ENCODE peak calls at places on chromosomes 11 and 22, in seven cellular contexts. L is GM23248, Q is hepatocyte, R is fibroblast of lung, S is neural progenitor cell, V is MM.1S, N is GM23338. F is an unnamed sample.

GRCh38 chr22:19879996-19880785 is 25.5 kb upstream of the GNB1L start:
- DNase-seq in S (no peak), V (no peak), Q (no peak), R (no peak), N (no peak), L (no peak), F (no peak)

GRCh38 chr11:65403607-65404121 is 17.2 kb downstream of the FRMD8 start:
- DNase-seq in S (no peak), V (no peak), N (no peak), R (no peak), L (no peak), Q (no peak), F (no peak)

GRCh38 chr11:22192642-22193347 is at the start of gene ANO5:
- DNase-seq in S (peak; percentile 87), L (peak; percentile 7), R (no peak), V (peak; percentile 56), Q (peak; percentile 78), N (peak; percentile 81), F (peak; percentile 71)

GRCh38 chr22:36493690-36494110 is 12.3 kb upstream of the TXN2 start:
- DNase-seq in L (no peak), N (no peak), S (no peak), R (no peak), V (peak; percentile 71), Q (no peak), F (no peak)

GRCh38 chr11:134377876-134378275 is 34.2 kb downstream of the B3GAT1 start:
- DNase-seq in R (no peak), Q (no peak), V (no peak), L (no peak), S (no peak), N (no peak), F (no peak)

GRCh38 chr11:3217751-3218482 is 696 bp downstream of the MRGPRG start:
- DNase-seq in Q (no peak), L (no peak), N (no peak), V (no peak), R (no peak), S (no peak), F (no peak)

GRCh38 chr11:111105566-111105965 is 140.0 kb upstream of the POU2AF2 start:
- DNase-seq in N (no peak), R (no peak), V (no peak), Q (peak; percentile 16), L (peak; percentile 68), S (no peak), F (no peak)

GRCh38 chr11:117830072-117830471 is 5.5 kb upstream of the FXYD2 start:
- DNase-seq in R (no peak), Q (no peak), N (no peak), V (no peak), L (no peak), S (no peak), F (no peak)

GRCh38 chr11:6576471-6577373 is 26.7 kb downstream of the RRP8 start:
- DNase-seq in R (peak; percentile 86), N (peak; percentile 7), L (peak; percentile 75), Q (peak; percentile 58), V (no peak), S (no peak), F (peak; percentile 83)

GRCh38 chr22:40603088-40603605 is 33.4 kb downstream of the MRTFA start:
- DNase-seq in S (no peak), V (no peak), N (no peak), Q (peak; percentile 11), L (peak; percentile 85), R (peak; percentile 64), F (peak; percentile 71)

GRCh38 chr11:131796541-131796940 is 426.1 kb downstream of the NTM start:
- DNase-seq in L (no peak), Q (no peak), V (no peak), S (no peak), N (no peak), R (no peak), F (no peak)

GRCh38 chr11:78216571-78217287 is 28.0 kb downstream of the USP35 start:
- DNase-seq in N (no peak), R (no peak), Q (no peak), S (no peak), V (no peak), L (peak; percentile 24), F (no peak)

GRCh38 chr22:24367841-24368240 is 59.6 kb upstream of the ADORA2A start:
- DNase-seq in R (peak; percentile 33), N (no peak), L (peak; percentile 43), S (no peak), V (no peak), Q (no peak), F (no peak)

GRCh38 chr22:43007519-43008102 is 7.3 kb downstream of the PACSIN2 start:
- DNase-seq in N (no peak), R (no peak), Q (peak; percentile 79), V (no peak), S (no peak), L (peak; percentile 86), F (no peak)

GRCh38 chr22:27800250-27801131 is 1.1 kb downstream of the MN1 start:
- DNase-seq in V (no peak), L (peak; percentile 80), Q (no peak), S (peak; percentile 77), R (no peak), N (no peak), F (peak; percentile 35)

GRCh38 chr11:72116019-72116755 is 3.7 kb upstream of the ANAPC15 start:
- DNase-seq in R (no peak), L (no peak), S (no peak), V (no peak), N (no peak), Q (no peak), F (no peak)

GRCh38 chr11:49377978-49378377 is 169.6 kb upstream of the FOLH1 start:
- DNase-seq in V (no peak), S (peak; percentile 12), Q (no peak), N (no peak), L (no peak), R (no peak), F (no peak)

GRCh38 chr11:115164774-115165173 is 339.4 kb downstream of the CADM1 start:
- DNase-seq in Q (no peak), S (no peak), R (no peak), N (peak; percentile 61), V (no peak), L (peak; percentile 65), F (no peak)

GRCh38 chr11:83827940-83828554 is 541.9 kb upstream of the CCDC90B start:
- DNase-seq in S (peak; percentile 65), N (peak; percentile 73), L (peak; percentile 63), V (peak; percentile 12), Q (peak; percentile 51), R (peak; percentile 59), F (peak; percentile 88)

GRCh38 chr22:22618448-22618847 is 26.0 kb upstream of the GGTLC2 start:
- DNase-seq in V (no peak), S (no peak), Q (no peak), N (no peak), R (no peak), L (no peak), F (no peak)

GRCh38 chr22:36360871-36361383 is 26.8 kb downstream of the MYH9 start:
- DNase-seq in S (no peak), Q (peak; percentile 66), V (no peak), R (peak; percentile 69), N (peak; percentile 56), L (no peak), F (no peak)

GRCh38 chr22:39332441-39333064 is 13.1 kb upstream of the RPL3 start:
- DNase-seq in N (no peak), R (peak; percentile 19), Q (no peak), L (peak; percentile 27), S (no peak), V (no peak), F (peak; percentile 84)

GRCh38 chr11:112967082-112967481 is 5.9 kb downstream of the NCAM1 start:
- DNase-seq in V (no peak), S (no peak), N (no peak), L (no peak), R (no peak), Q (no peak), F (no peak)

GRCh38 chr11:26286472-26287066 is 45.4 kb upstream of the ANO3 start:
- DNase-seq in V (no peak), R (peak; percentile 60), N (peak; percentile 67), Q (peak; percentile 50), S (peak; percentile 87), L (peak; percentile 37), F (peak; percentile 48)

GRCh38 chr22:21026783-21027692 is 5.3 kb downstream of the SLC7A4 start:
- DNase-seq in R (peak; percentile 40), Q (no peak), S (no peak), V (no peak), L (peak; percentile 73), N (no peak), F (no peak)
- TF ChIP-seq EZH2 in R (no peak), Q (no peak), S (no peak), V (no peak), L (no peak), N (no peak), F (no peak)

GRCh38 chr22:34429314-34429713 is 509.0 kb upstream of the LARGE1 start:
- DNase-seq in R (no peak), Q (no peak), S (no peak), V (peak; percentile 72), L (no peak), N (no peak), F (no peak)
- TF ChIP-seq EZH2 in R (no peak), Q (no peak), S (no peak), V (no peak), L (no peak), N (no peak), F (no peak)

DNA sequence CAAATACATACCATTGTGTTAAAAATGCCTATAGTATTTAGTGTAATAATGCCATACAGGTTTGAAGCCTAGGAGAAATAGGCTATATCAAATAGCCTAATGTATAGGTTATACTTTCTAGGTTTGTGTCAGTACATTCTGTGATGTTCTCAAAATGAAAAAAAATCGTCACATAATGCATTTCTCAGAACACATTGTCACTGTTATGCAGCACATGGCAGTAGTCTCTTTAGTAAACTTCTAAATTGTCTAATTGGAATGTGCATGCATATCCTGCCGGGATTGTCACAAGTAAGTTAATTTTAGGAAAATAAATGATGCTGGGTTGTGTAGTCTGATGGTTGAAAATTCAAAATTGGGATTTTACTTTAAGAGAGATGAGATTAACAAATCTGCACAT is 920.1 kb upstream of the CNTN5 start:
- DNase-seq in L (no peak), N (no peak), S (no peak), Q (no peak), V (no peak), R (no peak), F (no peak)
- TF ChIP-seq EZH2 in L (no peak), N (no peak), S (no peak), Q (no peak), V (no peak), R (no peak), F (no peak)

DNA sequence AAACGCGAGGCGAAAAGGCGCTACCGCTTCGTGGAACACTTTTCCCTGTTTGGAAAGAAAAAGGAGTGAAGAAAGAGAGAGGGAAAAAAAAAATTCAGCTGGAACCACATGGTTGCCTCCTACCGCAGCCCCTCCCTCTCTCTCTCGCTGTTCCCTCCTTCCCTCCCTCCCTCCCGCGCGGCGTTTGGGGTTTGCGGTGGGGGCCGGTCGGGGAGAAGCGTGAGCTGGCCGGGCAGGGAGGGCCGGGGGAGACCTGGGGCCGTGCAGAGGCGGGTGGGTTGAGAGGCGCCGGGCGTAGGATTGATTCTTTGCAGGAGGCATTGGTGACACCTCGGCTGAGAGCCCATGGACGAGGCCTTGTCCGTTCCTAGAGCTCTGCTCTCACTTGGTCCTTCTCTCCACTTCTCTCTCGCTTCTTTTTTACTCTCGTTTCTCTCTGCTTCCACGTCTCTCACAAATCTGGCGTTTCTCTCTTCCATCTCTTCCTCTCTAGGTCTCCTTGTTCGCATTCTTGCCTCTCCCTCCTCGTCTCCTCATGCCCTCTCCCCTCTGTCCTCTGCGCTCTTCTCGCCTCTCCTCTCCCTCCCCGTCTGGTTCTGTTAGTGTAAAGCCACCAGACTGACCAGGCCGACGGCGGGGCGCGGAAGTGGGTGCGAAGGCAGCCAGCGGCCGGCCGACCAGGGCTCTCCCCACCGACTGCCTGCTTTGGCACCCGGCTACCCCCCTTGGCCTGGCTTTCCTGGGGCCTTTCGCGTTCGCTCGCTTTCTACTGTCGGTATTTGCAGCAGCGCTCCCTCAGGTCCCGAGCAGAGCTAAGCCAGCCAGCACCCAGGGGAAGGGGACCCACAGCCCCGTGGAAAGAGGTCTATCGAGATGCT is at the start of gene CLMP:
- DNase-seq in S (peak; percentile 71), N (peak; percentile 86), R (peak; percentile 82), Q (peak; percentile 81), L (peak; percentile 89), V (no peak), F (peak; percentile 77)
- TF ChIP-seq EZH2 in S (no peak), N (peak; percentile 28), R (no peak), Q (peak; percentile 44), L (no peak), V (no peak), F (no peak)

F was measured in A673.